ENCODE peak calls at places on chromosome 5, in eight cellular contexts. V, T, Y, S, A, G, C and Q are unnamed samples.

GRCh38 chr5:54658014-54658413 is 140.5 kb downstream of the SNX18 start:
- DNase-seq in V (no peak), T (no peak), Y (no peak), S (no peak), A (no peak), G (no peak), C (no peak), Q (no peak)

GRCh38 chr5:154972476-154973080 is 31.7 kb downstream of the MRPL22 start:
- DNase-seq in V (no peak), T (no peak), Y (peak), S (peak), A (no peak), G (no peak), C (no peak), Q (peak)

GRCh38 chr5:132309679-132310078 is 15.5 kb downstream of the SLC22A4 start:
- DNase-seq in V (no peak), T (no peak), Y (no peak), S (no peak), A (no peak), G (no peak), C (no peak), Q (no peak)

GRCh38 chr5:138979684-138980275 is 104.6 kb upstream of the LRRTM2 start:
- DNase-seq in V (no peak), T (no peak), Y (no peak), S (no peak), A (no peak), G (no peak), C (peak), Q (no peak)

GRCh38 chr5:138809391-138809790 is 56.2 kb downstream of the CTNNA1 start:
- DNase-seq in V (no peak), T (no peak), Y (no peak), S (no peak), A (no peak), G (no peak), C (no peak), Q (no peak)

GRCh38 chr5:96336351-96336985 is 96.6 kb downstream of the PCSK1 start:
- DNase-seq in V (peak), T (peak), Y (peak), S (peak), A (peak), G (peak), C (peak), Q (peak)

GRCh38 chr5:69498384-69498783 is 5.8 kb downstream of the OCLN start:
- DNase-seq in V (no peak), T (no peak), Y (no peak), S (no peak), A (peak), G (no peak), C (no peak), Q (no peak)

GRCh38 chr5:178695560-178695959 is 34.9 kb downstream of the ZNF354A start:
- DNase-seq in V (no peak), T (no peak), Y (no peak), S (no peak), A (no peak), G (no peak), C (no peak), Q (no peak)

GRCh38 chr5:10452768-10453331 is 11.2 kb downstream of the ROPN1L start:
- DNase-seq in V (no peak), T (no peak), Y (peak), S (no peak), A (peak), G (peak), C (no peak), Q (peak)

GRCh38 chr5:67246108-67246507 is 49.5 kb upstream of the CD180 start:
- DNase-seq in V (no peak), T (no peak), Y (peak), S (no peak), A (peak), G (no peak), C (peak), Q (no peak)

GRCh38 chr5:20335978-20336377 is 348.0 kb upstream of the CDH18 start:
- DNase-seq in V (no peak), T (no peak), Y (no peak), S (no peak), A (no peak), G (no peak), C (no peak), Q (no peak)
- TF ChIP-seq CTCF in V (no peak), T (no peak), Y (peak), S (no peak), A (peak), G (no peak), C (no peak), Q (no peak)

DNA sequence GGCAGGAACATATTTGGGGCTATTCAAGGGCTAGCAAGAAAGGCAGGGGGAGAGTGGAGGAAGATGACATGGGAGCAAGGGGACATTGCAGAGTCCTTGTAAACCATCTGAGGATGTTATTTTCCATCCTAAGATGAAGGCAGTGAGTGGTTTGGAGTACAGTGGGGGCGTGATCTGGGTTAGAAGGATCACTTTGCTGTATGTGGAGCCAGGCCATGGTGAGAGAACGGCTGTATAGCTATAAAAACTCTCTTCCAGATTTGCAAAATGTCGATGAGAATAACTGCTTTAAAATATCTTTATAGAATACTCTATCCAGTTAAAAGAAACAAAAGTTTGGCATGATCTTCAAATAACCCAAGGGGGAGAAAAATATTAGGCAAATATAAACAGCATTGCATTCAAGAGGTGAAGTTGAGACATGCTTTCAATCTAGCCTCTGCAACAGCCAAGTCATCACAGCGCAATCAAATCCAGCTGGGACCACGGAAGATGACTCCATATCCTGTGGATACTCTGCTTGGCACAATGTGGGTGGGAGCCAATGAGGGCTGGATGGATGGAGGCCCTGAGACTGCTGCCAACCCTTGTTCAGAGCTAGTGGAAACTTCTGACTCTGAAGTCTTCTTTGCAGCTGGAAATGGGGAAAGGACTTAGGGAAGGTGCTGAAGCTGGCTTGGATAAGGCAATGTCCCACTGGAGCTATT is 111.5 kb upstream of the BASP1 start:
- DNase-seq in V (no peak), T (no peak), Y (no peak), S (no peak), A (no peak), G (no peak), C (no peak), Q (peak)
- H3K27ac ChIP-seq in V (no peak), T (no peak), Y (no peak), S (no peak), A (no peak), G (no peak), C (no peak), Q (no peak)

GRCh38 chr5:121313886-121314285 is 537.8 kb upstream of the FTMT start:
- DNase-seq in V (no peak), T (no peak), Y (no peak), S (no peak), A (no peak), G (no peak), C (no peak), Q (no peak)
- TF ChIP-seq CTCF in V (no peak), T (no peak), Y (no peak), S (no peak), A (no peak), G (no peak), C (no peak), Q (no peak)

GRCh38 chr5:14593326-14594036 is 11.9 kb downstream of the OTULINL start:
- DNase-seq in V (no peak), T (no peak), Y (no peak), S (no peak), A (no peak), G (no peak), C (peak), Q (no peak)

GRCh38 chr5:14594378-14595074 is 12.9 kb downstream of the OTULINL start:
- DNase-seq in V (no peak), T (no peak), Y (no peak), S (no peak), A (no peak), G (no peak), C (no peak), Q (no peak)

GRCh38 chr5:14595877-14596276 is 14.3 kb downstream of the OTULINL start:
- DNase-seq in V (no peak), T (no peak), Y (no peak), S (no peak), A (no peak), G (no peak), C (no peak), Q (no peak)

GRCh38 chr5:14597080-14597479 is 15.5 kb downstream of the OTULINL start:
- DNase-seq in V (no peak), T (no peak), Y (no peak), S (no peak), A (no peak), G (no peak), C (no peak), Q (no peak)

GRCh38 chr5:14595189-14595588 is 13.6 kb downstream of the OTULINL start:
- DNase-seq in V (no peak), T (no peak), Y (no peak), S (no peak), A (no peak), G (no peak), C (peak), Q (no peak)
- H3K27ac ChIP-seq in V (peak), T (peak), Y (no peak), S (peak), A (no peak), G (no peak), C (peak), Q (no peak)

GRCh38 chr5:80654391-80655230 is at the start of the genes DHFR and MSH3:
- DNase-seq in V (peak), T (peak), Y (peak), S (peak), A (peak), G (peak), C (peak), Q (peak)
- TF ChIP-seq CTCF in V (no peak), T (no peak), Y (peak), S (peak), A (no peak), G (peak), C (no peak), Q (peak)

DNA sequence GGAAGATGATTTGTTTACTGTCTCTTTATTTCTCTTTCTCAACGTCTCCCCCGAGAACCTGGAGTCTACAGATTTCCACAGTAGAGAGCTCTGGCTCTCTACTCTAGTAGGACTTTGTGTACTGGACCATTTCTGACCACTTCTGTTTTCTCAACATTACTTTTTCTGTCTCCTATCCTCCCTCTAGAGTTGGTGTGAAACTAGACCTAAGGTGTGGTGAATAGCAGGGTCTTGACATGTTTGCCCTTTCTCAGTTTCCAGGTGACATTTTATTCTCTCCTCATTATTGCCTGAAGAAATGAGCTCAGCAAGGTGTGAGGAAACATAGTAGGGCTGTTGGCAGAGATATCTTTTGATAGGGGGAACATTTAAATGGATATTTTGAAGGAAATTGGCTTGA is 62.1 kb upstream of the IL6ST start:
- DNase-seq in V (no peak), T (no peak), Y (no peak), S (no peak), A (no peak), G (no peak), C (no peak), Q (no peak)
- H3K27ac ChIP-seq in V (no peak), T (peak), Y (no peak), S (peak), A (no peak), G (no peak), C (no peak), Q (no peak)